ENCODE peak calls at places on chromosomes 12 and 14, in six cellular contexts. P, F, X, S, R and T are unnamed samples.

GRCh38 chr12:91529829-91530228 is 347.2 kb upstream of the DCN start:
- DNase-seq in P (no peak), X (no peak), F (no peak), R (no peak), S (no peak), T (no peak)

GRCh38 chr14:64562432-64562831 is 12.7 kb downstream of the PPP1R36 start:
- DNase-seq in X (no peak), R (no peak), S (no peak), P (no peak), F (no peak), T (no peak)

GRCh38 chr14:100391777-100392176 is 68.6 kb downstream of the SLC25A47 start:
- DNase-seq in S (no peak), P (no peak), X (no peak), R (no peak), F (no peak), T (no peak)

GRCh38 chr12:46230985-46231384 is 37.9 kb downstream of the SLC38A1 start:
- DNase-seq in F (no peak), X (no peak), R (no peak), S (no peak), P (no peak), T (no peak)

GRCh38 chr14:55580401-55581010 is 499 bp downstream of the KTN1 start:
- DNase-seq in S (peak), F (peak), X (no peak), P (peak), R (peak), T (no peak)

GRCh38 chr14:41297961-41298690 is 308.6 kb upstream of the LRFN5 start:
- DNase-seq in P (no peak), S (no peak), R (no peak), F (no peak), X (no peak), T (no peak)

GRCh38 chr12:43114316-43114715 is 437.7 kb downstream of the ADAMTS20 start:
- DNase-seq in S (no peak), X (no peak), P (no peak), F (no peak), R (no peak), T (no peak)

GRCh38 chr12:63876980-63877379 is 32.5 kb downstream of the SRGAP1 start:
- DNase-seq in X (no peak), F (no peak), S (no peak), R (no peak), P (no peak), T (no peak)

GRCh38 chr14:52730708-52731111 is 744 bp downstream of the STYX start:
- DNase-seq in S (no peak), F (no peak), P (peak), R (no peak), X (no peak), T (no peak)

GRCh38 chr12:28459481-28459880 is 269.2 kb downstream of the CCDC91 start:
- DNase-seq in F (no peak), S (no peak), R (no peak), P (no peak), X (no peak), T (no peak)

GRCh38 chr12:117032593-117033381 is 66.4 kb downstream of the TESC start:
- DNase-seq in P (no peak), X (no peak), S (no peak), F (no peak), R (no peak), T (no peak)

GRCh38 chr12:124579921-124580517 is 12.6 kb upstream of the NCOR2 start:
- DNase-seq in S (no peak), R (no peak), P (no peak), F (no peak), X (no peak), T (no peak)

GRCh38 chr12:12947902-12948301 is 4.1 kb downstream of the GPRC5D start:
- DNase-seq in P (no peak), S (no peak), X (no peak), R (no peak), F (no peak), T (no peak)

GRCh38 chr12:31591308-31591901 is 469 bp upstream of the DENND5B start:
- DNase-seq in S (peak), F (no peak), P (peak), X (no peak), R (no peak), T (no peak)

GRCh38 chr12:112025808-112026375 is 12.7 kb downstream of the ERP29 start:
- DNase-seq in X (no peak), R (no peak), P (no peak), F (no peak), S (no peak), T (no peak)

GRCh38 chr14:67817750-67818438 is 1.5 kb upstream of the ZFYVE26 start:
- DNase-seq in F (no peak), S (no peak), P (no peak), R (no peak), X (no peak), T (no peak)

GRCh38 chr12:18658829-18659228 is 79.0 kb downstream of the PLCZ1 start:
- DNase-seq in X (no peak), S (no peak), R (no peak), F (no peak), P (no peak), T (no peak)

GRCh38 chr12:12839003-12839395 is 25.9 kb downstream of the DDX47 start:
- DNase-seq in R (no peak), S (no peak), P (no peak), X (no peak), F (no peak), T (no peak)

GRCh38 chr14:99129998-99130397 is 142.0 kb downstream of the BCL11B start:
- DNase-seq in P (no peak), F (peak), R (peak), X (no peak), S (no peak), T (no peak)

GRCh38 chr14:75277796-75278421 is 719 bp upstream of the FOS start:
- DNase-seq in P (no peak), X (no peak), F (no peak), S (no peak), R (no peak), T (no peak)

GRCh38 chr12:3679831-3680230 is 73.1 kb downstream of the CRACR2A start:
- DNase-seq in P (no peak), F (no peak), R (no peak), X (no peak), S (no peak), T (no peak)

GRCh38 chr14:102711207-102711606 is 66.0 kb upstream of the TRAF3 start:
- DNase-seq in R (no peak), P (no peak), X (no peak), F (no peak), S (no peak), T (no peak)

GRCh38 chr14:21989090-21989489 is 315.5 kb upstream of the OR4E1 start:
- DNase-seq in X (no peak), F (no peak), R (no peak), P (no peak), S (no peak), T (no peak)

GRCh38 chr14:24710403-24711063 is 76.5 kb upstream of the GZMB start:
- DNase-seq in S (peak), R (peak), X (peak), P (peak), F (peak), T (peak)
- H3K4me3 ChIP-seq in S (peak), R (peak), X (no peak), P (no peak), F (no peak), T (no peak)

GRCh38 chr12:127144770-127145169 is 1122.2 kb upstream of the TMEM132C start:
- DNase-seq in F (no peak), S (no peak), R (no peak), P (no peak), X (no peak), T (no peak)

GRCh38 chr12:127147724-127148123 is 1119.2 kb upstream of the TMEM132C start:
- DNase-seq in R (no peak), X (no peak), F (no peak), S (no peak), P (no peak), T (no peak)

GRCh38 chr12:127146991-127147718 is 1119.8 kb upstream of the TMEM132C start:
- DNase-seq in P (no peak), F (no peak), S (no peak), X (no peak), R (no peak), T (no peak)

GRCh38 chr12:127145543-127145928 is 1121.4 kb upstream of the TMEM132C start:
- DNase-seq in F (no peak), P (no peak), R (no peak), S (no peak), X (no peak), T (no peak)

GRCh38 chr12:127145929-127146789 is 1120.8 kb upstream of the TMEM132C start:
- DNase-seq in X (peak), P (peak), F (no peak), S (peak), R (no peak), T (peak)
- H3K4me3 ChIP-seq in X (peak), P (peak), F (peak), S (peak), R (peak), T (peak)

GRCh38 chr12:115273446-115273845 is 589.5 kb upstream of the TBX3 start:
- DNase-seq in F (no peak), S (no peak), P (no peak), X (no peak), R (no peak), T (no peak)
- H3K4me3 ChIP-seq in F (no peak), S (no peak), P (no peak), X (no peak), R (no peak), T (no peak)

DNA sequence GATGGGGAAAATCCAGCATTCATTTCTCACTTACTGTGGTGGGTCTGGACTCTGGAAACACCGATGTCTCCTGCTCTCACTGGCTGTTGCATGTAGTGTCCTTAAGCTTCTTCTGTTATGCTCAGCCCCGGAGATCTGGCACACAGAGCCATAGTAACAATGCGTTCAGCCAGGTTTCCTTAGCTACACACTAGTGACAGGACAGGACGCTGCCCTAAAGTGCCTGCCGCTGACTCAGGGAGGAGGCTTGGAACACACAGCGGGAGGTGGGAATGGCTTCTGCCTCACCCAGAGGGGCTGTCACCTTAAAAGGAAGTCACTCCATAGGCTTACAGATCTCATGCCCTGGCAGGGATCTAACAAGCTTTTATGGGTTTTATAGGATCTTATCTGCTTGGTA is 95.4 kb upstream of the LMNTD1 start:
- DNase-seq in R (peak), S (no peak), F (peak), P (no peak), X (peak), T (peak)
- H3K4me3 ChIP-seq in R (no peak), S (no peak), F (no peak), P (no peak), X (peak), T (no peak)

GRCh38 chr12:50055831-50056628 is 1.4 kb upstream of the ASIC1 start:
- DNase-seq in R (peak), S (peak), F (no peak), X (peak), P (peak), T (no peak)
- H3K4me3 ChIP-seq in R (peak), S (no peak), F (no peak), X (no peak), P (no peak), T (no peak)

GRCh38 chr14:50860478-50861086 is 11.3 kb upstream of the ABHD12B start:
- DNase-seq in R (peak), F (peak), S (peak), X (peak), P (peak), T (peak)

GRCh38 chr14:50855558-50855957 is 16.3 kb upstream of the ABHD12B start:
- DNase-seq in X (no peak), P (no peak), R (no peak), S (no peak), F (no peak), T (no peak)

GRCh38 chr14:50856660-50857059 is 15.2 kb upstream of the ABHD12B start:
- DNase-seq in F (no peak), P (no peak), S (no peak), X (no peak), R (no peak), T (no peak)

GRCh38 chr14:50862171-50862570 is 9.7 kb upstream of the ABHD12B start:
- DNase-seq in S (no peak), R (no peak), F (no peak), X (no peak), P (no peak), T (no peak)

GRCh38 chr14:50859296-50859624 is 12.6 kb upstream of the ABHD12B start:
- DNase-seq in S (no peak), F (no peak), R (no peak), X (no peak), P (no peak), T (no peak)
- H3K4me3 ChIP-seq in S (peak), F (no peak), R (peak), X (no peak), P (peak), T (peak)